ENCODE peak calls at places on chromosome X, in seven cellular contexts. K, C, B, D, O, Q and N are unnamed samples.

GRCh38 chrX:68292471-68292870 is 140.8 kb downstream of the OPHN1 start:
- DNase-seq in D (no peak), C (no peak), O (no peak), Q (no peak), B (no peak), K (no peak), N (no peak)

GRCh38 chrX:13808865-13809264 is 8.0 kb downstream of the GPM6B start:
- DNase-seq in B (no peak), K (no peak), Q (no peak), C (no peak), D (no peak), O (no peak), N (no peak)

GRCh38 chrX:67697452-67697851 is 153.6 kb downstream of the AR start:
- DNase-seq in K (no peak), D (no peak), B (no peak), C (no peak), O (no peak), Q (no peak), N (no peak)

GRCh38 chrX:134470013-134470412 is 10.0 kb downstream of the HPRT1 start:
- DNase-seq in K (no peak), C (no peak), B (no peak), O (no peak), Q (no peak), D (no peak), N (no peak)

GRCh38 chrX:14934423-14934822 is 61.2 kb downstream of the MOSPD2 start:
- DNase-seq in Q (no peak), B (no peak), O (no peak), K (no peak), D (no peak), C (no peak), N (no peak)

GRCh38 chrX:10597871-10598270 is 22.5 kb downstream of the MID1 start:
- DNase-seq in Q (peak), B (peak), D (no peak), C (no peak), O (peak), K (no peak), N (no peak)

GRCh38 chrX:74902806-74903205 is 22.4 kb downstream of the NEXMIF start:
- DNase-seq in B (no peak), C (no peak), Q (no peak), K (no peak), D (no peak), O (no peak), N (no peak)

GRCh38 chrX:41711021-41711667 is 12.8 kb upstream of the GPR82 start:
- DNase-seq in Q (no peak), C (no peak), O (no peak), D (no peak), K (no peak), B (no peak), N (no peak)

GRCh38 chrX:7950865-7951264 is 23.7 kb upstream of the PNPLA4 start:
- DNase-seq in K (no peak), B (no peak), O (no peak), D (no peak), C (no peak), Q (no peak), N (no peak)

GRCh38 chrX:123088331-123088730 is 95.7 kb upstream of the GRIA3 start:
- DNase-seq in D (no peak), O (no peak), C (no peak), K (no peak), B (no peak), Q (no peak), N (no peak)

GRCh38 chrX:137742846-137743245 is 176.9 kb downstream of the ZIC3 start:
- DNase-seq in B (no peak), C (no peak), K (no peak), O (no peak), Q (no peak), D (no peak), N (no peak)

GRCh38 chrX:50536955-50537354 is 66.3 kb upstream of the DGKK start:
- DNase-seq in O (no peak), K (no peak), D (no peak), B (no peak), C (no peak), Q (no peak), N (no peak)

GRCh38 chrX:118254611-118255010 is 91.3 kb upstream of the WDR44 start:
- DNase-seq in Q (peak), O (no peak), D (no peak), K (no peak), B (peak), C (peak), N (no peak)

GRCh38 chrX:101252634-101253033 is 33.0 kb downstream of the DRP2 start:
- DNase-seq in C (no peak), O (no peak), K (no peak), B (no peak), Q (no peak), D (no peak), N (no peak)

GRCh38 chrX:9312922-9313867 is 151.7 kb upstream of the TBL1X start:
- DNase-seq in Q (no peak), C (peak), D (no peak), O (peak), K (peak), B (no peak), N (peak)